ENCODE peak calls at places on chromosomes 5 and 9, in five cellular contexts. One of them, this sample, is unnamed.
A peak's percentile ranks its signal among the peaks of the same experiment; 100 is the strongest.

GRCh38 chr5:43193171-43193951 is 1.3 kb downstream of the NIM1K start:
- ATAC-seq in A549: peak; percentile 73
- ATAC-seq in HepG2: no peak
- ATAC-seq in GM12878: peak; percentile 47
- ATAC-seq in upper lobe of left lung: peak; percentile 82
- ATAC-seq in this sample: peak; percentile 77

GRCh38 chr9:125659954-125660353 is 47.1 kb downstream of the MAPKAP1 start:
- ATAC-seq in A549: no peak
- ATAC-seq in HepG2: no peak
- ATAC-seq in GM12878: peak; percentile 82
- ATAC-seq in upper lobe of left lung: no peak
- ATAC-seq in this sample: no peak

GRCh38 chr9:115997923-115998322 is 155.7 kb upstream of the PAPPA start:
- ATAC-seq in A549: no peak
- ATAC-seq in HepG2: no peak
- ATAC-seq in GM12878: no peak
- ATAC-seq in upper lobe of left lung: peak; percentile 79
- ATAC-seq in this sample: no peak

GRCh38 chr5:158390556-158390955 is 531.6 kb upstream of the CLINT1 start:
- ATAC-seq in A549: no peak
- ATAC-seq in HepG2: no peak
- ATAC-seq in GM12878: peak; percentile 47
- ATAC-seq in upper lobe of left lung: no peak
- ATAC-seq in this sample: no peak

GRCh38 chr5:127406326-127407121 is 110.9 kb upstream of the PRRC1 start:
- ATAC-seq in A549: no peak
- ATAC-seq in HepG2: no peak
- ATAC-seq in GM12878: no peak
- ATAC-seq in upper lobe of left lung: no peak
- ATAC-seq in this sample: no peak

GRCh38 chr5:130875673-130876072 is 289.4 kb downstream of the HINT1 start:
- ATAC-seq in A549: no peak
- ATAC-seq in HepG2: no peak
- ATAC-seq in GM12878: no peak
- ATAC-seq in upper lobe of left lung: no peak
- ATAC-seq in this sample: no peak

GRCh38 chr9:98006127-98006796 is 23.1 kb downstream of the ANP32B start:
- ATAC-seq in A549: no peak
- ATAC-seq in HepG2: no peak
- ATAC-seq in GM12878: no peak
- ATAC-seq in upper lobe of left lung: no peak
- ATAC-seq in this sample: no peak

GRCh38 chr9:127876026-127876763 is 1.3 kb downstream of the AK1 start:
- ATAC-seq in A549: no peak
- ATAC-seq in HepG2: peak; percentile 11
- ATAC-seq in GM12878: no peak
- ATAC-seq in upper lobe of left lung: no peak
- ATAC-seq in this sample: no peak

GRCh38 chr9:130352081-130352480 is 86.5 kb downstream of the HMCN2 start:
- ATAC-seq in A549: no peak
- ATAC-seq in HepG2: no peak
- ATAC-seq in GM12878: peak; percentile 73
- ATAC-seq in upper lobe of left lung: no peak
- ATAC-seq in this sample: no peak

GRCh38 chr5:11026543-11026942 is 265.5 kb upstream of the DAP start:
- ATAC-seq in A549: no peak
- ATAC-seq in HepG2: no peak
- ATAC-seq in GM12878: no peak
- ATAC-seq in upper lobe of left lung: no peak
- ATAC-seq in this sample: no peak

GRCh38 chr9:137069508-137070071 is 767 bp downstream of the SAPCD2 start:
- ATAC-seq in A549: peak; percentile 40
- ATAC-seq in HepG2: peak; percentile 4
- ATAC-seq in GM12878: no peak
- ATAC-seq in upper lobe of left lung: no peak
- ATAC-seq in this sample: no peak

GRCh38 chr5:175133185-175133584 is 310.8 kb downstream of the DRD1 start:
- ATAC-seq in A549: no peak
- ATAC-seq in HepG2: no peak
- ATAC-seq in GM12878: no peak
- ATAC-seq in upper lobe of left lung: no peak
- ATAC-seq in this sample: no peak

GRCh38 chr5:90015584-90016018 is 394.0 kb downstream of the CETN3 start:
- ATAC-seq in A549: no peak
- ATAC-seq in HepG2: no peak
- ATAC-seq in GM12878: peak; percentile 96
- ATAC-seq in upper lobe of left lung: peak; percentile 68
- ATAC-seq in this sample: no peak

GRCh38 chr5:75142566-75143136 is 90.3 kb upstream of the GCNT4 start:
- ATAC-seq in A549: no peak
- ATAC-seq in HepG2: no peak
- ATAC-seq in GM12878: no peak
- ATAC-seq in upper lobe of left lung: no peak
- ATAC-seq in this sample: no peak

GRCh38 chr9:18208166-18209059 is 265.5 kb upstream of the ADAMTSL1 start:
- ATAC-seq in A549: peak; percentile 75
- ATAC-seq in HepG2: peak; percentile 83
- ATAC-seq in GM12878: no peak
- ATAC-seq in upper lobe of left lung: peak; percentile 39
- ATAC-seq in this sample: peak; percentile 57

GRCh38 chr9:136840140-136840876 is 2.0 kb upstream of the AJM1 start:
- ATAC-seq in A549: no peak
- ATAC-seq in HepG2: no peak
- ATAC-seq in GM12878: no peak
- ATAC-seq in upper lobe of left lung: no peak
- ATAC-seq in this sample: no peak

GRCh38 chr9:124272979-124273378 is 15.2 kb downstream of the NEK6 start:
- ATAC-seq in A549: no peak
- ATAC-seq in HepG2: no peak
- ATAC-seq in GM12878: no peak
- ATAC-seq in upper lobe of left lung: no peak
- ATAC-seq in this sample: no peak

GRCh38 chr5:125215593-125215992 is 469.2 kb upstream of the ZNF608 start:
- ATAC-seq in A549: no peak
- ATAC-seq in HepG2: no peak
- ATAC-seq in GM12878: no peak
- ATAC-seq in upper lobe of left lung: no peak
- ATAC-seq in this sample: no peak

GRCh38 chr5:150112211-150113046 is 26.1 kb upstream of the CSF1R start:
- ATAC-seq in A549: no peak
- ATAC-seq in HepG2: peak; percentile 21
- ATAC-seq in GM12878: no peak
- ATAC-seq in upper lobe of left lung: peak; percentile 75
- ATAC-seq in this sample: peak; percentile 64

GRCh38 chr5:122478741-122479459 is 166.9 kb downstream of the SNCAIP start:
- ATAC-seq in A549: peak; percentile 76
- ATAC-seq in HepG2: no peak
- ATAC-seq in GM12878: no peak
- ATAC-seq in upper lobe of left lung: peak; percentile 56
- ATAC-seq in this sample: no peak

GRCh38 chr5:37495668-37496067 is 116.5 kb downstream of the WDR70 start:
- ATAC-seq in A549: no peak
- ATAC-seq in HepG2: no peak
- ATAC-seq in GM12878: no peak
- ATAC-seq in upper lobe of left lung: no peak
- ATAC-seq in this sample: peak; percentile 57

GRCh38 chr9:3455088-3455487 is 70.7 kb downstream of the RFX3 start:
- ATAC-seq in A549: no peak
- ATAC-seq in HepG2: no peak
- ATAC-seq in GM12878: no peak
- ATAC-seq in upper lobe of left lung: no peak
- ATAC-seq in this sample: no peak

GRCh38 chr9:3628239-3628638 is 102.4 kb upstream of the RFX3 start:
- ATAC-seq in A549: no peak
- ATAC-seq in HepG2: no peak
- ATAC-seq in GM12878: no peak
- ATAC-seq in upper lobe of left lung: no peak
- ATAC-seq in this sample: no peak

GRCh38 chr9:132141364-132141947 is 20.4 kb upstream of the NTNG2 start:
- ATAC-seq in A549: peak; percentile 32
- ATAC-seq in HepG2: peak; percentile 65
- ATAC-seq in GM12878: no peak
- ATAC-seq in upper lobe of left lung: no peak
- ATAC-seq in this sample: no peak

GRCh38 chr5:43298459-43298858 is 14.8 kb downstream of the HMGCS1 start:
- ATAC-seq in A549: no peak
- ATAC-seq in HepG2: no peak
- ATAC-seq in GM12878: no peak
- ATAC-seq in upper lobe of left lung: no peak
- ATAC-seq in this sample: no peak

GRCh38 chr9:109176386-109176785 is 9.3 kb upstream of the FRRS1L start:
- ATAC-seq in A549: no peak
- ATAC-seq in HepG2: no peak
- ATAC-seq in GM12878: no peak
- ATAC-seq in upper lobe of left lung: no peak
- ATAC-seq in this sample: no peak

GRCh38 chr5:89932771-89933181 is 476.8 kb downstream of the CETN3 start:
- ATAC-seq in A549: no peak
- ATAC-seq in HepG2: no peak
- ATAC-seq in GM12878: no peak
- ATAC-seq in upper lobe of left lung: no peak
- ATAC-seq in this sample: no peak

GRCh38 chr9:111271481-111272080 is 58.4 kb downstream of the OR2K2 start:
- ATAC-seq in A549: no peak
- ATAC-seq in HepG2: no peak
- ATAC-seq in GM12878: no peak
- ATAC-seq in upper lobe of left lung: no peak
- ATAC-seq in this sample: no peak

GRCh38 chr9:99485461-99485860 is 263.4 kb downstream of the SEC61B start:
- ATAC-seq in A549: no peak
- ATAC-seq in HepG2: no peak
- ATAC-seq in GM12878: no peak
- ATAC-seq in upper lobe of left lung: no peak
- ATAC-seq in this sample: no peak

GRCh38 chr9:124329996-124330714 is 72.4 kb downstream of the NEK6 start:
- ATAC-seq in A549: no peak
- ATAC-seq in HepG2: no peak
- ATAC-seq in GM12878: no peak
- ATAC-seq in upper lobe of left lung: no peak
- ATAC-seq in this sample: peak; percentile 14

GRCh38 chr9:33049680-33050361 is 24.7 kb downstream of the DNAJA1 start:
- ATAC-seq in A549: no peak
- ATAC-seq in HepG2: no peak
- ATAC-seq in GM12878: peak; percentile 91
- ATAC-seq in upper lobe of left lung: no peak
- ATAC-seq in this sample: no peak

GRCh38 chr5:172407241-172407691 is 47.1 kb downstream of the SH3PXD2B start:
- ATAC-seq in A549: peak; percentile 30
- ATAC-seq in HepG2: no peak
- ATAC-seq in GM12878: no peak
- ATAC-seq in upper lobe of left lung: no peak
- ATAC-seq in this sample: no peak
- H3K4me3 ChIP-seq in A549: no peak overlapping the region
- H3K4me3 ChIP-seq in HepG2: no peak overlapping the region
- H3K4me3 ChIP-seq in GM12878: no peak overlapping the region
- H3K4me3 ChIP-seq in upper lobe of left lung: no peak overlapping the region
- H3K4me3 ChIP-seq in this sample: no peak overlapping the region

GRCh38 chr9:76895186-76895585 is 10.7 kb downstream of the PRUNE2 start:
- ATAC-seq in A549: no peak
- ATAC-seq in HepG2: no peak
- ATAC-seq in GM12878: no peak
- ATAC-seq in upper lobe of left lung: no peak
- ATAC-seq in this sample: peak; percentile 62
- TF ChIP-seq EP300 in A549: no peak
- TF ChIP-seq EP300 in HepG2: no peak
- TF ChIP-seq EP300 in GM12878: no peak
- TF ChIP-seq EP300 in upper lobe of left lung: no peak
- TF ChIP-seq EP300 in this sample: peak; percentile 59

DNA sequence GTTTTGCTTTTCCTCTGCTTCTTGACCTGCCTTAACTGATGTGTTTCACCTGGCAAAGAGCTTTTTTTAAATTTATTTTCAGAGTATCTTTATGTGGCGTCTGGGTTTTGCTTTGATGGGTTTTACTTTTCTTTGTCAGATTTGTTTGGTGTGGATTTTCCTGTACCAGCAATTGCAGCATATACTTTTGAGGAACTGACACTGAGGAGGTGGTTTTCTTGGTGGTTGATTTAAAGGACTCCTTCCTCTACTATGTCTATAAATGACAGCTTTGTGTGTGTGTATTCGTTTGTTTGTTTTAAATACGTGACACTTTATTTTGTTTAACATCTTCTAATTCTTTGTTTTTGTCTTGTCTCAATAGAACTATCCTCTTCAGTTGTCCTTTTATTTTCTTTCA is 1071.9 kb upstream of the ARRDC3 start:
- ATAC-seq in A549: no peak
- ATAC-seq in HepG2: no peak
- ATAC-seq in GM12878: peak; percentile 100
- ATAC-seq in upper lobe of left lung: no peak
- ATAC-seq in this sample: no peak
- H3K4me3 ChIP-seq in A549: no peak overlapping the region
- H3K4me3 ChIP-seq in HepG2: no peak overlapping the region
- H3K4me3 ChIP-seq in GM12878: no peak overlapping the region
- H3K4me3 ChIP-seq in upper lobe of left lung: no peak overlapping the region
- H3K4me3 ChIP-seq in this sample: no peak overlapping the region

DNA sequence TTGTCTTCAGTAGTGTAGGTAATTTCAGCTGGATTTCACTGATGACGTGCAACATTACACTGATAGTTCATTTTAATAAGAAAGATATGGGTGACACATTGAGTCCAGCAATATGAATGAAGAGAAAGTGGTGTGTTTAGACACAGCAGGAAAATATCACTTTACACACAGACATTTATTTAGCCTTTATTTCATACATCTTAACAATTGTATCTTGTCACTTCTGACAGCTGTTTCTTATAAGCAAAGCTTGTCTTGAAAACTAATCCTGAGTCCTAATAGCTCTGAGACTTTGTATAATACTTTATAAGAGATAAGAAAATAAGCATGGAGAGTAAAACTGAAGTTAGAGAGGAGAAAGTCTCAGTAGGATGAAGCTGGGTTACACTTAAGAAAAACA is 720.6 kb upstream of the NUDT12 start:
- ATAC-seq in A549: no peak
- ATAC-seq in HepG2: no peak
- ATAC-seq in GM12878: no peak
- ATAC-seq in upper lobe of left lung: no peak
- ATAC-seq in this sample: no peak
- TF ChIP-seq EP300 in A549: no peak
- TF ChIP-seq EP300 in HepG2: no peak
- TF ChIP-seq EP300 in GM12878: no peak
- TF ChIP-seq EP300 in upper lobe of left lung: no peak
- TF ChIP-seq EP300 in this sample: no peak

GRCh38 chr5:51387854-51388320 is 4.6 kb downstream of the ISL1 start:
- ATAC-seq in A549: no peak
- ATAC-seq in HepG2: no peak
- ATAC-seq in GM12878: no peak
- ATAC-seq in upper lobe of left lung: no peak
- ATAC-seq in this sample: no peak

GRCh38 chr5:51389326-51389581 is 6.0 kb downstream of the ISL1 start:
- ATAC-seq in A549: no peak
- ATAC-seq in HepG2: peak; percentile 74
- ATAC-seq in GM12878: no peak
- ATAC-seq in upper lobe of left lung: no peak
- ATAC-seq in this sample: no peak

GRCh38 chr5:51388488-51389325 is 5.5 kb downstream of the ISL1 start:
- ATAC-seq in A549: no peak
- ATAC-seq in HepG2: peak; percentile 38
- ATAC-seq in GM12878: no peak
- ATAC-seq in upper lobe of left lung: no peak
- ATAC-seq in this sample: no peak

GRCh38 chr5:51385214-51385613 is 2.0 kb downstream of the ISL1 start:
- ATAC-seq in A549: no peak
- ATAC-seq in HepG2: no peak
- ATAC-seq in GM12878: no peak
- ATAC-seq in upper lobe of left lung: no peak
- ATAC-seq in this sample: no peak

GRCh38 chr5:51386916-51387853 is 3.9 kb downstream of the ISL1 start:
- ATAC-seq in A549: no peak
- ATAC-seq in HepG2: no peak
- ATAC-seq in GM12878: no peak
- ATAC-seq in upper lobe of left lung: no peak
- ATAC-seq in this sample: no peak
- H3K4me3 ChIP-seq in A549: no peak overlapping the region
- H3K4me3 ChIP-seq in HepG2: no peak overlapping the region
- H3K4me3 ChIP-seq in GM12878: no peak overlapping the region
- H3K4me3 ChIP-seq in upper lobe of left lung: no peak overlapping the region
- H3K4me3 ChIP-seq in this sample: peak overlapping the region; percentile 57